ENCODE peak calls at places on chromosomes 5 and 9, in five cellular contexts. P is progenitor cell of endocrine pancreas, Q is GM10248, B is mucosa of descending colon, I is lower leg skin. Z is an unnamed sample.

GRCh38 chr5:167415779-167416761 is 875.4 kb upstream of the WWC1 start:
- DNase-seq in P (no peak), Q (no peak), B (no peak), I (no peak), Z (no peak)

GRCh38 chr5:62717211-62717927 is 138.8 kb downstream of the LRRC70 start:
- DNase-seq in P (no peak), Q (no peak), B (no peak), I (no peak), Z (no peak)

GRCh38 chr5:131530706-131531331 is 104.2 kb downstream of the RAPGEF6 start:
- DNase-seq in P (no peak), Q (no peak), B (no peak), I (no peak), Z (no peak)

GRCh38 chr5:20335978-20336377 is 348.0 kb upstream of the CDH18 start:
- DNase-seq in P (no peak), Q (no peak), B (no peak), I (no peak), Z (no peak)

GRCh38 chr5:115324021-115324420 is 27.6 kb upstream of the CCDC112 start:
- DNase-seq in P (no peak), Q (no peak), B (no peak), I (no peak), Z (no peak)

GRCh38 chr9:105069285-105070065 is 141.5 kb upstream of the ABCA1 start:
- DNase-seq in P (no peak), Q (no peak), B (no peak), I (no peak), Z (no peak)

GRCh38 chr5:108311682-108312081 is 70.2 kb downstream of the FBXL17 start:
- DNase-seq in P (no peak), Q (no peak), B (no peak), I (no peak), Z (no peak)

GRCh38 chr5:16542275-16542674 is 74.5 kb downstream of the RETREG1 start:
- DNase-seq in P (no peak), Q (no peak), B (no peak), I (no peak), Z (no peak)

GRCh38 chr5:97192580-97193421 is 9.8 kb upstream of the RIOK2 start:
- DNase-seq in P (no peak), Q (no peak), B (no peak), I (no peak), Z (no peak)

GRCh38 chr5:175003531-175003930 is 279.1 kb downstream of the MSX2 start:
- DNase-seq in P (no peak), Q (no peak), B (no peak), I (no peak), Z (no peak)

GRCh38 chr5:131634666-131634995 is 398 bp downstream of the RAPGEF6 start:
- DNase-seq in P (peak; percentile 38), Q (peak; percentile 21), B (peak; percentile 84), I (peak; percentile 93), Z (peak; percentile 30)

GRCh38 chr5:50547303-50547702 is 106.2 kb upstream of the EMB start:
- DNase-seq in P (no peak), Q (peak; percentile 10), B (no peak), I (no peak), Z (no peak)

GRCh38 chr5:163473613-163474243 is 13.3 kb downstream of the HMMR start:
- DNase-seq in P (no peak), Q (peak; percentile 21), B (no peak), I (no peak), Z (no peak)

GRCh38 chr5:317086-317811 is 4.3 kb upstream of the AHRR start:
- DNase-seq in P (peak; percentile 63), Q (peak; percentile 92), B (no peak), I (peak; percentile 80), Z (peak; percentile 76)

GRCh38 chr5:33933723-33934544 is 2.3 kb upstream of the RXFP3 start:
- DNase-seq in P (no peak), Q (peak; percentile 59), B (no peak), I (no peak), Z (no peak)

DNA sequence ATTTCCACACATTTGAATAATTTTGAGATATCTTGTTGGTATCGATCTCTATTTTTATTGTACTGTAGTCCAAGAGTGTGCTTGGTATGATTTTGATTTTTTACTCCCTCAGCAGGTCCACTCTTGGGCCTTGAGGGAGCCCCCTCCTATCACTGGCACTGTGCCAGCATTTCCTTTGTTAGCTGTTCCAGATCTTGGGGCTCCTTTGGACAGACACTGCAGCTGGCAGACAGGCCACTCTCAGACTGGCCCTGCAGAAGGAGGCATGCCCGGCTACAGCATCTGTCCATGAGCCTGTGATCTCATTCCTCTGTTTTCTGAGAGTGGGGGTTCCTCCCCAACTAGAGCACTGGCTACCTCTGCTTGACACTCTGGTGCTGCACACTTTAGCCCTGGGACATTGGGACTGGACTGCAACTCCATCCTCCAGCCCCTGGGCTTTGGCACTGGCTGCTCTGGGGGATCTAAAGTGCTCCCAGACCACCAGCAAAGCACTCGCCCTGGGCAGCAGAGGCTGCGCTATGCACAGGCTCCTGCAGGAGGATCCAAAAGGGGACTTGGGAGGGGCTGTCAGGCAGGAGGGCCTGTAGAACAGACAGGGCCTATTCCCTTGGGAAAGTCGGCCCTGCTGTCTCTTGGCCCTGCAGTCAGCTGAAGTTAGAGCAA is 271.3 kb upstream of the DMAC1 start:
- DNase-seq in P (no peak), Q (no peak), B (no peak), I (no peak), Z (no peak)
- TF ChIP-seq CTCF in P (no peak), Q (no peak), B (no peak), I (no peak), Z (no peak)

GRCh38 chr9:98191615-98192502 is 578 bp downstream of the CORO2A start:
- DNase-seq in P (peak; percentile 30), Q (no peak), B (peak; percentile 79), I (no peak), Z (no peak)

GRCh38 chr9:98190757-98191105 is 1.7 kb downstream of the CORO2A start:
- DNase-seq in P (no peak), Q (no peak), B (no peak), I (no peak), Z (no peak)

GRCh38 chr9:98191210-98191609 is 1.2 kb downstream of the CORO2A start:
- DNase-seq in P (no peak), Q (no peak), B (no peak), I (no peak), Z (no peak)

GRCh38 chr9:98193336-98193944 is 1.0 kb upstream of the CORO2A start:
- DNase-seq in P (no peak), Q (no peak), B (no peak), I (no peak), Z (no peak)

GRCh38 chr9:98192503-98193335 is at the start of gene CORO2A:
- DNase-seq in P (peak; percentile 69), Q (peak; percentile 89), B (peak; percentile 86), I (peak; percentile 91), Z (peak; percentile 78)
- TF ChIP-seq CTCF in P (peak; percentile 59), Q (peak; percentile 33), B (no peak), I (no peak), Z (peak; percentile 24)

GRCh38 chr5:41410737-41411136 is 99.7 kb downstream of the PLCXD3 start:
- DNase-seq in P (no peak), Q (no peak), B (no peak), I (no peak), Z (no peak)
- TF ChIP-seq CTCF in P (peak; percentile 9), Q (no peak), B (no peak), I (no peak), Z (no peak)

GRCh38 chr9:106648799-106649198 is 214.2 kb upstream of the ZNF462 start:
- DNase-seq in P (no peak), Q (no peak), B (no peak), I (no peak), Z (no peak)
- TF ChIP-seq CTCF in P (peak; percentile 10), Q (no peak), B (no peak), I (no peak), Z (no peak)

GRCh38 chr5:176319827-176320554 is 41.6 kb downstream of the KIAA1191 start:
- DNase-seq in P (no peak), Q (no peak), B (no peak), I (no peak), Z (no peak)
- TF ChIP-seq CTCF in P (peak; percentile 10), Q (no peak), B (no peak), I (no peak), Z (no peak)